ENCODE peak calls at places on chromosomes 5 and 9, in eight cellular contexts. One of them, this sample, is unnamed.

GRCh38 chr9:96467784-96468183 is 17.8 kb downstream of the HABP4 start:
- DNase-seq in midbrain: no peak
- DNase-seq in RPMI8226: no peak
- DNase-seq in anterior cingulate cortex: no peak
- DNase-seq in renal cortical epithelial cell: no peak
- DNase-seq in germinal center: no peak
- DNase-seq in posterior cingulate gyrus: no peak
- DNase-seq in A549: no peak
- DNase-seq in this sample: no peak

GRCh38 chr5:128749584-128749983 is 211.5 kb upstream of the FBN2 start:
- DNase-seq in midbrain: no peak
- DNase-seq in RPMI8226: no peak
- DNase-seq in anterior cingulate cortex: no peak
- DNase-seq in renal cortical epithelial cell: no peak
- DNase-seq in germinal center: no peak
- DNase-seq in posterior cingulate gyrus: no peak
- DNase-seq in A549: no peak
- DNase-seq in this sample: no peak

GRCh38 chr5:313806-314376 is 7.6 kb upstream of the AHRR start:
- DNase-seq in midbrain: no peak
- DNase-seq in RPMI8226: no peak
- DNase-seq in anterior cingulate cortex: no peak
- DNase-seq in renal cortical epithelial cell: no peak
- DNase-seq in germinal center: no peak
- DNase-seq in posterior cingulate gyrus: no peak
- DNase-seq in A549: no peak
- DNase-seq in this sample: no peak

GRCh38 chr5:133995903-133996563 is 8.7 kb downstream of the VDAC1 start:
- DNase-seq in midbrain: no peak
- DNase-seq in RPMI8226: no peak
- DNase-seq in anterior cingulate cortex: no peak
- DNase-seq in renal cortical epithelial cell: peak
- DNase-seq in germinal center: no peak
- DNase-seq in posterior cingulate gyrus: no peak
- DNase-seq in A549: no peak
- DNase-seq in this sample: no peak

GRCh38 chr9:112384690-112385089 is 4.8 kb downstream of the HSDL2 start:
- DNase-seq in midbrain: no peak
- DNase-seq in RPMI8226: peak
- DNase-seq in anterior cingulate cortex: no peak
- DNase-seq in renal cortical epithelial cell: no peak
- DNase-seq in germinal center: no peak
- DNase-seq in posterior cingulate gyrus: no peak
- DNase-seq in A549: no peak
- DNase-seq in this sample: no peak

GRCh38 chr9:129262261-129262660 is 84.2 kb upstream of the IER5L start:
- DNase-seq in midbrain: no peak
- DNase-seq in RPMI8226: no peak
- DNase-seq in anterior cingulate cortex: no peak
- DNase-seq in renal cortical epithelial cell: peak
- DNase-seq in germinal center: no peak
- DNase-seq in posterior cingulate gyrus: no peak
- DNase-seq in A549: no peak
- DNase-seq in this sample: peak

GRCh38 chr5:135215617-135215995 is 181.6 kb upstream of the PITX1 start:
- DNase-seq in midbrain: no peak
- DNase-seq in RPMI8226: no peak
- DNase-seq in anterior cingulate cortex: no peak
- DNase-seq in renal cortical epithelial cell: no peak
- DNase-seq in germinal center: no peak
- DNase-seq in posterior cingulate gyrus: no peak
- DNase-seq in A549: no peak
- DNase-seq in this sample: no peak

GRCh38 chr9:127991017-127991756 is 10.4 kb upstream of the EEIG1 start:
- DNase-seq in midbrain: no peak
- DNase-seq in RPMI8226: peak
- DNase-seq in anterior cingulate cortex: no peak
- DNase-seq in renal cortical epithelial cell: peak
- DNase-seq in germinal center: peak
- DNase-seq in posterior cingulate gyrus: no peak
- DNase-seq in A549: peak
- DNase-seq in this sample: no peak

GRCh38 chr9:13791816-13792215 is 512.3 kb upstream of the MPDZ start:
- DNase-seq in midbrain: no peak
- DNase-seq in RPMI8226: no peak
- DNase-seq in anterior cingulate cortex: no peak
- DNase-seq in renal cortical epithelial cell: peak
- DNase-seq in germinal center: no peak
- DNase-seq in posterior cingulate gyrus: no peak
- DNase-seq in A549: no peak
- DNase-seq in this sample: no peak

GRCh38 chr5:172545291-172545761 is 91.0 kb upstream of the SH3PXD2B start:
- DNase-seq in midbrain: no peak
- DNase-seq in RPMI8226: no peak
- DNase-seq in anterior cingulate cortex: no peak
- DNase-seq in renal cortical epithelial cell: no peak
- DNase-seq in germinal center: no peak
- DNase-seq in posterior cingulate gyrus: no peak
- DNase-seq in A549: no peak
- DNase-seq in this sample: no peak